ENCODE peak calls at places on chromosomes 2 and 18, in nine cellular contexts. U, A, M, Z, P, C, T, N and K are unnamed samples.

GRCh38 chr2:239586651-239587310 is 186.0 kb upstream of the HDAC4 start:
- DNase-seq in U (no peak), A (no peak), M (no peak), Z (no peak), P (no peak), C (no peak), T (no peak), N (no peak), K (no peak)

GRCh38 chr2:231228974-231229373 is 30.5 kb downstream of the ARMC9 start:
- DNase-seq in U (no peak), A (no peak), M (no peak), Z (no peak), P (no peak), C (no peak), T (no peak), N (no peak), K (no peak)

GRCh38 chr2:719734-720133 is 42.5 kb upstream of the TMEM18 start:
- DNase-seq in U (no peak), A (no peak), M (no peak), Z (no peak), P (no peak), C (no peak), T (no peak), N (no peak), K (no peak)

GRCh38 chr2:47639469-47639868 is 143.5 kb upstream of the MSH6 start:
- DNase-seq in U (peak; percentile 44), A (no peak), M (no peak), Z (no peak), P (no peak), C (no peak), T (peak; percentile 14), N (no peak), K (no peak)

GRCh38 chr2:190106783-190107182 is 44.3 kb upstream of the MSTN start:
- DNase-seq in U (no peak), A (no peak), M (no peak), Z (no peak), P (no peak), C (no peak), T (no peak), N (no peak), K (no peak)

GRCh38 chr18:75500510-75500909 is 73.0 kb upstream of the SMIM21 start:
- DNase-seq in U (no peak), A (no peak), M (peak; percentile 86), Z (no peak), P (no peak), C (peak; percentile 56), T (peak; percentile 79), N (no peak), K (no peak)

GRCh38 chr2:71702071-71702970 is 249.0 kb downstream of the DYSF start:
- DNase-seq in U (no peak), A (no peak), M (no peak), Z (no peak), P (no peak), C (no peak), T (no peak), N (no peak), K (no peak)

GRCh38 chr18:50424877-50425690 is 50.2 kb downstream of the SKA1 start:
- DNase-seq in U (no peak), A (no peak), M (peak; percentile 50), Z (peak; percentile 3), P (no peak), C (peak; percentile 83), T (peak; percentile 54), N (no peak), K (no peak)

GRCh38 chr2:67322361-67323001 is 74.7 kb upstream of the ETAA1 start:
- DNase-seq in U (peak; percentile 79), A (peak; percentile 47), M (peak; percentile 76), Z (peak; percentile 73), P (peak; percentile 54), C (peak; percentile 79), T (peak; percentile 52), N (peak; percentile 69), K (no peak)

GRCh38 chr18:1053654-1054315 is 149.1 kb downstream of the ADCYAP1 start:
- DNase-seq in U (no peak), A (no peak), M (no peak), Z (no peak), P (no peak), C (no peak), T (no peak), N (no peak), K (no peak)

GRCh38 chr2:173545364-173545734 is 190.7 kb downstream of the CDCA7 start:
- DNase-seq in U (peak; percentile 43), A (no peak), M (peak; percentile 2), Z (no peak), P (no peak), C (no peak), T (no peak), N (no peak), K (no peak)

GRCh38 chr18:46002934-46003333 is 35.8 kb upstream of the EPG5 start:
- DNase-seq in U (no peak), A (no peak), M (no peak), Z (no peak), P (no peak), C (no peak), T (no peak), N (no peak), K (no peak)

GRCh38 chr18:46001892-46002291 is 34.8 kb upstream of the EPG5 start:
- DNase-seq in U (no peak), A (no peak), M (no peak), Z (no peak), P (no peak), C (no peak), T (no peak), N (no peak), K (no peak)

GRCh38 chr18:45997689-45998088 is 30.6 kb upstream of the EPG5 start:
- DNase-seq in U (no peak), A (no peak), M (no peak), Z (no peak), P (no peak), C (no peak), T (no peak), N (no peak), K (no peak)

GRCh38 chr18:46001074-46001473 is 33.9 kb upstream of the EPG5 start:
- DNase-seq in U (no peak), A (no peak), M (no peak), Z (no peak), P (no peak), C (no peak), T (no peak), N (no peak), K (no peak)

GRCh38 chr18:45998244-45998643 is 31.1 kb upstream of the EPG5 start:
- DNase-seq in U (no peak), A (no peak), M (no peak), Z (no peak), P (no peak), C (no peak), T (no peak), N (no peak), K (no peak)
- H3K4me1 ChIP-seq in U (peaks cover 7% of the 10 kb centered on the region), A (no peaks in the 10 kb centered on the region), M (peaks cover 3% of the 10 kb centered on the region), Z (peaks cover 7% of the 10 kb centered on the region), P (peaks cover 13% of the 10 kb centered on the region), C (no peaks in the 10 kb centered on the region), T (peaks cover under 1% of the 10 kb centered on the region), N (no peaks in the 10 kb centered on the region), K (peaks cover 4% of the 10 kb centered on the region)

DNA sequence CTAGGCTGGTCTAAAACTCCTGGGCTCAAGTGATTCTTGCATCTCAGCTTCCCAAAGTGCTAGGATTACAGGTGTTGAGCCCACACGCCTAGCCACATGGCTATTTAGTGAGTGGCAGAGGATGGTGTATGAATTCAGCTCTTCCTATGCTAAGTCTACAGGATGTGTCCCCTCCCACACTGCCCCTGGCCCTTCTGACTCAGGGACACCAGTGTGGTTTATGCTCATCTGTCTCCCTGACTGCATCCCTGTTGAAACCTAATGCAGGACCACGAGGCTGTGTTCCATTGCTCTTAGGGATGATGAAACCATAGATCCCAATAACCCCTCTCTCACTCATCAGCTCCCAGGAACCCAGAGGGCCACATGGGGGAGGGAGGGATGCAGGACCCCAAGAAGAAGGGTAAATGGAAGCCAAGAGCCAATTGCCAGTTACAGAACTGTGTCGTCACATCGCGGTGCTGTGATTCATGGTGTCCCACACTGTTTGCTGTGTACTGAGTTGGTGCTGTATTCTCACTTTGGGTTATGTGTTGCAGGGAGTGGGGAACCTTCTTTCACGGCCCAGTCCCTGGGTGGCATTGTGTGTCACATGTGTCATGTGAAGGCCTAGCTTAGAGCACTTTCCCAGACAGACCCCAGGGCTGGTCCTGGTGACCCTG is 102.9 kb upstream of the HAAO start:
- DNase-seq in U (no peak), A (no peak), M (peak; percentile 34), Z (no peak), P (no peak), C (no peak), T (no peak), N (no peak), K (no peak)
- H2AFZ ChIP-seq in U (no peak overlapping the region), A (no peak overlapping the region), M (peak overlapping the region; percentile 37), Z (no peak overlapping the region), P (no peak overlapping the region), C (no peak overlapping the region), T (no peak overlapping the region), N (no peak overlapping the region), K (no peak overlapping the region)

GRCh38 chr18:77061291-77061945 is 71.2 kb downstream of the MBP start:
- DNase-seq in U (no peak), A (no peak), M (peak; percentile 84), Z (no peak), P (no peak), C (peak; percentile 58), T (no peak), N (no peak), K (no peak)

GRCh38 chr18:77063256-77063655 is 69.3 kb downstream of the MBP start:
- DNase-seq in U (peak; percentile 69), A (no peak), M (peak; percentile 67), Z (peak; percentile 62), P (no peak), C (peak; percentile 34), T (no peak), N (no peak), K (peak; percentile 70)

GRCh38 chr18:77065221-77065981 is 67.2 kb downstream of the MBP start:
- DNase-seq in U (peak; percentile 87), A (peak; percentile 82), M (peak; percentile 94), Z (peak; percentile 86), P (peak; percentile 95), C (peak; percentile 98), T (peak; percentile 98), N (no peak), K (no peak)

GRCh38 chr18:77061946-77062517 is 70.6 kb downstream of the MBP start:
- DNase-seq in U (no peak), A (no peak), M (no peak), Z (no peak), P (no peak), C (no peak), T (no peak), N (peak; percentile 57), K (no peak)

GRCh38 chr18:77062518-77063003 is 70.0 kb downstream of the MBP start:
- DNase-seq in U (no peak), A (no peak), M (peak; percentile 48), Z (no peak), P (no peak), C (peak; percentile 74), T (no peak), N (no peak), K (no peak)
- H3K4me1 ChIP-seq in U (peaks cover 50% of the 10 kb centered on the region), A (peaks cover 58% of the 10 kb centered on the region), M (peaks cover 31% of the 10 kb centered on the region), Z (peaks cover 49% of the 10 kb centered on the region), P (peaks cover 28% of the 10 kb centered on the region), C (peaks cover 15% of the 10 kb centered on the region), T (peaks cover 35% of the 10 kb centered on the region), N (no peaks in the 10 kb centered on the region), K (peaks cover 59% of the 10 kb centered on the region)

DNA sequence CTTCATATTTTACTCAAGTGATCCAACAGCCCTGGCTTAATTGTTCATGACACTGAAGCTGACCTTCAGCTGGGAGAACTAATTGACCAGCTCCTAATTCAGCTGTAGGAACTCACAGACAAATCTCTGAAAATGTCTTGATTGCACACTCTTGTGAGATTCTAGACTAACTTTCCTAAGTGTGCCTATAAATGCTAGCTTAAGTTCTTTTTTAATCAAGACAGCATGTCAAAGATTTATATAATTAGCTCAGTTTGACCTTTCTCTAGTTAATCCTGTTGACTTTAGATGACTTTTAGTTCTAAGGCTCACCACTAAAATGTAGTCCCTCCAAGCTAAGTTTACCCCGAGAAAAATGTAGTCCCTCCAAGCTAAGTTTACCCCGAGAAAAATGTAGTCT is 49.1 kb downstream of the COPS8 start:
- DNase-seq in U (no peak), A (no peak), M (no peak), Z (no peak), P (no peak), C (no peak), T (no peak), N (no peak), K (no peak)
- H2AFZ ChIP-seq in U (no peak overlapping the region), A (no peak overlapping the region), M (no peak overlapping the region), Z (no peak overlapping the region), P (no peak overlapping the region), C (no peak overlapping the region), T (no peak overlapping the region), N (no peak overlapping the region), K (no peak overlapping the region)